ENCODE peak calls at places on chromosomes 12 and 14, in five cellular contexts. O is mesenchymal stem cell, A is H1, S is H9, R is trophoblast cell. X is an unnamed sample.

GRCh38 chr12:53049582-53050318 is at the start of gene TNS2:
- DNase-seq in O (peak), A (no peak), S (peak), R (no peak), X (no peak)

GRCh38 chr12:90026516-90026915 is 317.9 kb upstream of the ATP2B1 start:
- DNase-seq in O (no peak), A (no peak), S (no peak), R (peak), X (no peak)

GRCh38 chr14:104600141-104600643 is 4.4 kb downstream of the TMEM179 start:
- DNase-seq in O (no peak), A (no peak), S (no peak), R (no peak), X (no peak)

GRCh38 chr12:666766-667308 is 3.6 kb upstream of the NINJ2 start:
- DNase-seq in O (peak), A (no peak), S (no peak), R (no peak), X (no peak)

GRCh38 chr12:110224379-110225304 is 56.4 kb upstream of the ATP2A2 start:
- DNase-seq in O (peak), A (no peak), S (no peak), R (peak), X (no peak)

GRCh38 chr14:88039197-88039596 is 34.3 kb downstream of the GPR65 start:
- DNase-seq in O (no peak), A (no peak), S (no peak), R (no peak), X (no peak)

GRCh38 chr12:119780786-119781434 is 96.2 kb downstream of the CIT start:
- DNase-seq in O (peak), A (no peak), S (peak), R (peak), X (peak)

GRCh38 chr12:111434680-111435338 is 29.1 kb downstream of the SH2B3 start:
- DNase-seq in O (peak), A (no peak), S (no peak), R (no peak), X (no peak)

GRCh38 chr14:59275668-59276067 is 87.2 kb downstream of the DAAM1 start:
- DNase-seq in O (peak), A (no peak), S (no peak), R (peak), X (no peak)

GRCh38 chr12:106321139-106321850 is 18.8 kb downstream of the TCP11L2 start:
- DNase-seq in O (no peak), A (no peak), S (no peak), R (no peak), X (no peak)

GRCh38 chr12:50572760-50573159 is 68.0 kb downstream of the DIP2B start:
- DNase-seq in O (peak), A (no peak), S (no peak), R (no peak), X (no peak)

GRCh38 chr12:66409195-66409871 is 107.0 kb downstream of the HELB start:
- DNase-seq in O (peak), A (peak), S (peak), R (peak), X (peak)

GRCh38 chr12:38625306-38625705 is 280.1 kb downstream of the CPNE8 start:
- DNase-seq in O (no peak), A (no peak), S (no peak), R (peak), X (no peak)

GRCh38 chr14:61561657-61562276 is 133.5 kb upstream of the HIF1A start:
- DNase-seq in O (peak), A (no peak), S (peak), R (peak), X (no peak)

GRCh38 chr12:132071001-132071810 is 72.9 kb downstream of the DDX51 start:
- DNase-seq in O (no peak), A (no peak), S (no peak), R (peak), X (no peak)

GRCh38 chr12:108335349-108336119 is 3.6 kb downstream of the CMKLR1 start:
- DNase-seq in O (no peak), A (no peak), S (no peak), R (no peak), X (no peak)

GRCh38 chr14:52318829-52319604 is 4.9 kb downstream of the PTGER2 start:
- DNase-seq in O (no peak), A (no peak), S (no peak), R (no peak), X (no peak)

GRCh38 chr12:4104722-4105244 is 168.8 kb upstream of the CCND2 start:
- DNase-seq in O (no peak), A (no peak), S (no peak), R (no peak), X (no peak)

GRCh38 chr12:120180975-120181374 is 13.5 kb downstream of the GCN1 start:
- DNase-seq in O (no peak), A (no peak), S (no peak), R (no peak), X (no peak)

GRCh38 chr14:56799327-56799645 is 11.0 kb downstream of the OTX2 start:
- DNase-seq in O (no peak), A (no peak), S (no peak), R (no peak), X (no peak)

GRCh38 chr12:69415471-69416275 is 54.5 kb upstream of the FRS2 start:
- DNase-seq in O (peak), A (peak), S (peak), R (peak), X (peak)

GRCh38 chr12:12883369-12884001 is 7.9 kb upstream of the GPRC5A start:
- DNase-seq in O (peak), A (no peak), S (no peak), R (peak), X (no peak)

GRCh38 chr14:57549765-57550420 is 56.2 kb upstream of the CCDC198 start:
- DNase-seq in O (no peak), A (no peak), S (no peak), R (no peak), X (no peak)

GRCh38 chr12:76698316-76698715 is 65.6 kb upstream of the ZDHHC17 start:
- DNase-seq in O (peak), A (no peak), S (no peak), R (no peak), X (no peak)

GRCh38 chr12:1022032-1022970 is 31.3 kb downstream of the ERC1 start:
- DNase-seq in O (no peak), A (no peak), S (no peak), R (peak), X (no peak)

GRCh38 chr12:55619352-55620138 is 17.1 kb upstream of the OR10P1 start:
- DNase-seq in O (peak), A (peak), S (peak), R (peak), X (peak)

GRCh38 chr14:91059576-91060471 is 617 bp downstream of the RPS6KA5 start:
- DNase-seq in O (no peak), A (peak), S (peak), R (peak), X (peak)

GRCh38 chr14:73223049-73223448 is 14.3 kb upstream of the PAPLN start:
- DNase-seq in O (peak), A (no peak), S (no peak), R (peak), X (no peak)

GRCh38 chr14:54104746-54105145 is 148.1 kb upstream of the BMP4 start:
- DNase-seq in O (peak), A (no peak), S (no peak), R (no peak), X (no peak)
- H2BK12ac ChIP-seq in O (no peak), A (no peak), S (no peak), R (no peak), X (no peak)

GRCh38 chr14:69261761-69262331 is 1.9 kb downstream of the GALNT16 start:
- DNase-seq in O (no peak), A (no peak), S (peak), R (no peak), X (no peak)

GRCh38 chr14:69260246-69260978 is 454 bp downstream of the GALNT16 start:
- DNase-seq in O (peak), A (no peak), S (peak), R (peak), X (peak)

GRCh38 chr14:69262516-69262915 is 2.6 kb downstream of the GALNT16 start:
- DNase-seq in O (no peak), A (no peak), S (no peak), R (no peak), X (no peak)

GRCh38 chr14:69259531-69260245 is at the start of gene GALNT16:
- DNase-seq in O (peak), A (no peak), S (peak), R (peak), X (peak)

DNA sequence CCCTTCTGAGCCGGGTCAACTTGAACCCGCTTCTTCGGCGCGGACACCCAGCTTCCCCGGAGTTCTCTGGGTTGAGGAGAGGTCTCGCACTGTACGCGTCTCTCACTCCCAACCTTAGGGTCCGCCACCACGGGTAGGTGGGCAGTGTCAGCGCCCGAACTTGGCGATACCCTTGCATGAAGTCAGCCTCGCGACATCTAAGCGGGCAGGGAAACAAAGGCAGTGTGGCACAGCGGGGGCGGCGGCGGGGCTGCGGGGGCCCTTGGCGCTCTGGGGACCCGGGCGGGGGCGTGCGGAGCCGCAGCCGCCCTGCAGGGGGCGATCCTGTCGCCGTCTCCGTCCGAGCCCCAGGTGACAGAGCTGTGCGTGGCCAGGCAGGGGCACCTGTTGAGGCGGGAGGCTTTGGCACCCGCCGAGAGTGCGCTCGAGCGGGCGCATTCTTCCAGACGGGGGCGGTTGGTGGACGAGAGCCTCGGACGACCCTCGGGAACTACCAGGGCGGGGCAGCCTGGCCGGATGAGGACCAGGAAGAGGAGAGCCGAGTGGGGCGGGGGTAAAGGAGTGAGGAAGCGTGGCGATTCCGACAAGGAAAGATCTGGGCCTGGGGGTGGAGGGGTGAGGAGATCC is 1.1 kb downstream of the GALNT16 start:
- DNase-seq in O (no peak), A (no peak), S (peak), R (peak), X (peak)
- H2AFZ ChIP-seq in O (no peak), A (peak), S (no peak), R (no peak), X (peak)

GRCh38 chr12:23564454-23564853 is 385.0 kb downstream of the SOX5 start:
- DNase-seq in O (peak), A (no peak), S (no peak), R (no peak), X (no peak)
- H3K14ac ChIP-seq in O (no peak), A (no peak), S (no peak), R (no peak), X (no peak)

DNA sequence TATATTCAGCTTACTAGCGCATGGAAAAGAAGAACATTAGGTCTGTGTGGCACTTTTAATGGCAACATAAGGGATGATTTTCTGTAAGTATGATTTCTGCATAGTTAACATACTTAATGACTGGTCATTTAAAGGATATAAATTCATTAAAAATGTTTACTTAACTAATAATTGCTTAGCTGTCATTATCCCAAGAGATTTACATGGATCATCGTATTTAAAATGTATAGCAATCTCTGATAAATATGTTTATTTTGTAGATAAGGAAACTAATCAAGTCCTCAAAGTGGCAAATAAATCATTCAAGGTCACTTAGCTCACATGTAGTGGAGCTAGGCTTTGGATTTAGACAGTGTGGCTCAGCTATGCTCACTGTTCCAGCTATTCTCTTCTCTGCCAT is 158.6 kb downstream of the OTOGL start:
- DNase-seq in O (no peak), A (no peak), S (no peak), R (no peak), X (no peak)
- H2BK12ac ChIP-seq in O (no peak), A (no peak), S (no peak), R (no peak), X (no peak)

GRCh38 chr14:76811561-76811960 is 1.1 kb downstream of the ANGEL1 start:
- DNase-seq in O (peak), A (no peak), S (no peak), R (peak), X (no peak)
- H2AFZ ChIP-seq in O (no peak), A (no peak), S (no peak), R (no peak), X (no peak)

DNA sequence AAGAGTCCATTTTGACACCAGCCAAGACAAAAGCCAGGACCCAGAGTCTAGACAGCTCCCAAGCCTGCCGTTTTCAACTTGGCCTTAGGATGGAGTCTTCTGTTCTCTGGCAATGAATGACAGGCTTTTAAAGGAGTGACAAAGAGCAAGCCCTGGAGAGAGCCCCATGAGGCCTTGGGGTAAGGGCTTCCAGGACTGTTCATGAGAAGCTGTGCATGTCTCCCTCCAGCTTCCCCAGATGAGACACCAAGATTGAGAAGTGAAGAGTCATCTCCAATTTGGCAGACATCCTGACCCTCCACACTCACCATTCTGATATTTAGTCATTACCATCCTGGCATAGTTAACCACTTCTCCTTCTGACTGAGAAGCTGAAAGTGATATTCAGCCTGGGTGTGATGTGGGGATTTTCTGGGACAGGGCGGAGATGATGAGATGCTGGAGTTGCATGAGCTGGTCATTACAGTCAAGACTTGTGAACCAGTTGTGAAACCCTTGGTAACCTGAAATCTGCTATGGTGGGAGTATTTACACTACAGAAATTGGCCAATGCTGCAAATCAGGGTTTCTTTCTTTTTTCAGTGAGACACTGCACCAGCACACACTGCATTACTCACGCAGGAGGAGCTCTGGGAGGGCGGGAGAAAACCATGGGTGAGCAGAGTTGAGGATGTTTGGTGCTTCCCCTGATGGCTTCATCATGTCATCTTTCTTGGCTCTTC is 77.8 kb downstream of the VCPKMT start:
- DNase-seq in O (peak), A (no peak), S (no peak), R (peak), X (no peak)
- H3K14ac ChIP-seq in O (no peak), A (no peak), S (no peak), R (peak), X (no peak)